ENCODE peak calls at places on chromosomes 6 and 20, in four cellular contexts. H is brain microvascular endothelial cell, V is GM13977, Y is retina. P is an unnamed sample.

GRCh38 chr20:63873477-63873971 is 8.5 kb downstream of the TPD52L2 start:
- DNase-seq in H (peak), V (no peak), Y (no peak), P (no peak)

GRCh38 chr20:45346291-45346718 is 1.9 kb downstream of the SDC4 start:
- DNase-seq in H (no peak), V (no peak), Y (no peak), P (no peak)

GRCh38 chr20:22584630-22584921 is 204 bp upstream of the FOXA2 start:
- DNase-seq in H (no peak), V (no peak), Y (no peak), P (no peak)

GRCh38 chr20:24954151-24954550 is 5.1 kb downstream of the CST7 start:
- DNase-seq in H (no peak), V (no peak), Y (no peak), P (no peak)

GRCh38 chr6:131451330-131452195 is 121.5 kb upstream of the ARG1 start:
- DNase-seq in H (no peak), V (no peak), Y (peak), P (no peak)

GRCh38 chr20:44279228-44279627 is 31.8 kb downstream of the FITM2 start:
- DNase-seq in H (peak), V (no peak), Y (no peak), P (no peak)

GRCh38 chr20:50673146-50673830 is 18.1 kb downstream of the RIPOR3 start:
- DNase-seq in H (no peak), V (no peak), Y (no peak), P (no peak)

GRCh38 chr6:4398806-4399205 is 263.4 kb upstream of the ECI2 start:
- DNase-seq in H (no peak), V (no peak), Y (no peak), P (no peak)

GRCh38 chr6:82365011-82365751 is 1.6 kb downstream of the TPBG start:
- DNase-seq in H (peak), V (peak), Y (no peak), P (peak)

GRCh38 chr20:41249371-41249770 is 68.2 kb downstream of the ZHX3 start:
- DNase-seq in H (peak), V (peak), Y (peak), P (peak)

GRCh38 chr6:47151232-47151898 is 109.2 kb upstream of the ADGRF1 start:
- DNase-seq in H (no peak), V (no peak), Y (no peak), P (no peak)

GRCh38 chr20:50256577-50256976 is 65.9 kb downstream of the CEBPB start:
- DNase-seq in H (no peak), V (no peak), Y (no peak), P (no peak)

GRCh38 chr20:49904440-49905214 is 10.7 kb downstream of the SPATA2 start:
- DNase-seq in H (no peak), V (no peak), Y (no peak), P (no peak)

GRCh38 chr6:32967151-32968091 is 973 bp upstream of the BRD2 start:
- DNase-seq in H (no peak), V (no peak), Y (peak), P (no peak)

GRCh38 chr6:17724341-17724740 is 17.6 kb upstream of the NUP153 start:
- DNase-seq in H (no peak), V (no peak), Y (no peak), P (no peak)

GRCh38 chr6:89886378-89887120 is 7.7 kb upstream of the GJA10 start:
- DNase-seq in H (no peak), V (no peak), Y (no peak), P (no peak)

GRCh38 chr6:49890988-49891387 is 24.7 kb upstream of the CRISP1 start:
- DNase-seq in H (no peak), V (no peak), Y (no peak), P (no peak)

GRCh38 chr6:90610671-90611542 is 24.0 kb upstream of the MAP3K7 start:
- DNase-seq in H (peak), V (peak), Y (peak), P (peak)

GRCh38 chr6:1965596-1966224 is 279.7 kb downstream of the GMDS start:
- DNase-seq in H (no peak), V (peak), Y (no peak), P (no peak)

GRCh38 chr6:4707011-4707410 is 69.2 kb upstream of the CDYL start:
- DNase-seq in H (no peak), V (no peak), Y (no peak), P (no peak)

GRCh38 chr6:54002118-54002517 is 109.1 kb upstream of the MLIP start:
- DNase-seq in H (peak), V (no peak), Y (no peak), P (no peak)

GRCh38 chr6:13576017-13576416 is 1.6 kb downstream of the SIRT5 start:
- DNase-seq in H (no peak), V (no peak), Y (no peak), P (no peak)

GRCh38 chr6:167570460-167571400 is 245.8 kb downstream of the TTLL2 start:
- DNase-seq in H (no peak), V (no peak), Y (no peak), P (no peak)

GRCh38 chr6:158646023-158646888 is 1.7 kb upstream of the DYNLT1 start:
- DNase-seq in H (no peak), V (no peak), Y (no peak), P (no peak)

GRCh38 chr6:135739288-135739687 is 112.2 kb upstream of the PDE7B start:
- DNase-seq in H (peak), V (no peak), Y (no peak), P (no peak)

GRCh38 chr6:151284431-151285060 is 44.8 kb downstream of the AKAP12 start:
- DNase-seq in H (no peak), V (peak), Y (no peak), P (peak)

GRCh38 chr6:169557887-169558286 is 143.9 kb downstream of the WDR27 start:
- DNase-seq in H (no peak), V (no peak), Y (no peak), P (no peak)

GRCh38 chr20:4090756-4091331 is 75.5 kb upstream of the RNF24 start:
- DNase-seq in H (peak), V (no peak), Y (no peak), P (no peak)

GRCh38 chr6:29696147-29697129 is 15.5 kb upstream of the ZFP57 start:
- DNase-seq in H (peak), V (peak), Y (no peak), P (peak)

GRCh38 chr6:97632392-97632791 is 349.4 kb upstream of the MMS22L start:
- DNase-seq in H (no peak), V (no peak), Y (no peak), P (no peak)

GRCh38 chr6:42332916-42333315 is 115.3 kb upstream of the MRPS10 start:
- DNase-seq in H (no peak), V (no peak), Y (no peak), P (no peak)

GRCh38 chr6:100085162-100085431 is 91.1 kb upstream of the MCHR2 start:
- DNase-seq in H (no peak), V (no peak), Y (no peak), P (no peak)

GRCh38 chr20:63682384-63683139 is 13.9 kb upstream of the TNFRSF6B start:
- DNase-seq in H (peak), V (no peak), Y (no peak), P (no peak)

GRCh38 chr6:167485186-167485978 is 160.5 kb downstream of the TTLL2 start:
- DNase-seq in H (peak), V (no peak), Y (no peak), P (no peak)

GRCh38 chr6:43786664-43787329 is 16.8 kb downstream of the VEGFA start:
- DNase-seq in H (no peak), V (no peak), Y (no peak), P (no peak)

GRCh38 chr6:57423468-57423867 is 106.0 kb downstream of the PRIM2 start:
- DNase-seq in H (no peak), V (no peak), Y (no peak), P (no peak)